ENCODE peak calls at places on chromosomes 4 and X, in five cellular contexts. One of them, this sample, is unnamed.

GRCh38 chr4:107449611-107450369 is 270.2 kb downstream of the PAPSS1 start:
- DNase-seq in H1: no peak
- DNase-seq in OCI-LY7: no peak
- DNase-seq in cardiac muscle cell: no peak
- DNase-seq in fibroblast of lung: no peak
- DNase-seq in this sample: no peak

GRCh38 chr4:159018062-159018629 is 84.7 kb upstream of the RAPGEF2 start:
- DNase-seq in cardiac muscle cell: peak; percentile 77
- DNase-seq in OCI-LY7: peak; percentile 44
- DNase-seq in fibroblast of lung: no peak
- DNase-seq in H1: no peak
- DNase-seq in this sample: no peak

GRCh38 chr4:70651864-70652506 is 14.3 kb downstream of the JCHAIN start:
- DNase-seq in OCI-LY7: peak; percentile 62
- DNase-seq in cardiac muscle cell: peak; percentile 60
- DNase-seq in H1: peak; percentile 46
- DNase-seq in fibroblast of lung: peak; percentile 25
- DNase-seq in this sample: no peak

GRCh38 chr4:128566688-128567087 is 242.8 kb upstream of the JADE1 start:
- DNase-seq in OCI-LY7: no peak
- DNase-seq in fibroblast of lung: peak; percentile 66
- DNase-seq in H1: no peak
- DNase-seq in cardiac muscle cell: no peak
- DNase-seq in this sample: no peak

GRCh38 chrX:2500091-2500680 is 590 bp downstream of the DHRSX start:
- DNase-seq in OCI-LY7: peak; percentile 62
- DNase-seq in fibroblast of lung: peak; percentile 66
- DNase-seq in cardiac muscle cell: peak; percentile 50
- DNase-seq in H1: peak; percentile 75
- DNase-seq in this sample: peak; percentile 77

GRCh38 chr4:143728171-143728570 is 27.7 kb upstream of the FREM3 start:
- DNase-seq in OCI-LY7: no peak
- DNase-seq in cardiac muscle cell: peak; percentile 56
- DNase-seq in fibroblast of lung: peak; percentile 66
- DNase-seq in H1: no peak
- DNase-seq in this sample: no peak

GRCh38 chrX:35380808-35381700 is 417.1 kb upstream of the MAGEB16 start:
- DNase-seq in OCI-LY7: peak; percentile 13
- DNase-seq in H1: no peak
- DNase-seq in cardiac muscle cell: peak; percentile 26
- DNase-seq in fibroblast of lung: peak; percentile 1
- DNase-seq in this sample: no peak

GRCh38 chr4:153283260-153283659 is 61.2 kb upstream of the MND1 start:
- DNase-seq in H1: no peak
- DNase-seq in cardiac muscle cell: no peak
- DNase-seq in fibroblast of lung: no peak
- DNase-seq in OCI-LY7: no peak
- DNase-seq in this sample: no peak

GRCh38 chrX:40651620-40652223 is 4.4 kb upstream of the CXorf38 start:
- DNase-seq in cardiac muscle cell: peak; percentile 70
- DNase-seq in OCI-LY7: peak; percentile 73
- DNase-seq in fibroblast of lung: peak; percentile 51
- DNase-seq in H1: peak; percentile 53
- DNase-seq in this sample: peak; percentile 49

GRCh38 chr4:68180858-68181531 is 51.3 kb upstream of the TMPRSS11F start:
- DNase-seq in fibroblast of lung: peak; percentile 56
- DNase-seq in H1: no peak
- DNase-seq in cardiac muscle cell: peak; percentile 25
- DNase-seq in OCI-LY7: no peak
- DNase-seq in this sample: no peak

GRCh38 chr4:55177461-55177860 is 52.1 kb upstream of the KDR start:
- DNase-seq in fibroblast of lung: no peak
- DNase-seq in H1: no peak
- DNase-seq in OCI-LY7: no peak
- DNase-seq in cardiac muscle cell: no peak
- DNase-seq in this sample: no peak

GRCh38 chrX:134247492-134247891 is 10.5 kb downstream of the CCDC160 start:
- DNase-seq in H1: no peak
- DNase-seq in OCI-LY7: no peak
- DNase-seq in cardiac muscle cell: no peak
- DNase-seq in fibroblast of lung: no peak
- DNase-seq in this sample: no peak

GRCh38 chrX:13742397-13743176 is 8.0 kb downstream of the OFD1 start:
- DNase-seq in OCI-LY7: peak; percentile 34
- DNase-seq in H1: no peak
- DNase-seq in fibroblast of lung: no peak
- DNase-seq in cardiac muscle cell: peak; percentile 18
- DNase-seq in this sample: no peak

GRCh38 chr4:125323547-125324100 is 8.9 kb downstream of the FAT4 start:
- DNase-seq in cardiac muscle cell: peak; percentile 75
- DNase-seq in H1: no peak
- DNase-seq in OCI-LY7: no peak
- DNase-seq in fibroblast of lung: peak; percentile 87
- DNase-seq in this sample: no peak

GRCh38 chr4:166202991-166203390 is 330.0 kb downstream of the TLL1 start:
- DNase-seq in H1: no peak
- DNase-seq in OCI-LY7: no peak
- DNase-seq in cardiac muscle cell: no peak
- DNase-seq in fibroblast of lung: no peak
- DNase-seq in this sample: no peak

GRCh38 chrX:118976599-118977340 is 2.4 kb downstream of the LONRF3 start:
- DNase-seq in OCI-LY7: peak; percentile 29
- DNase-seq in H1: no peak
- DNase-seq in fibroblast of lung: no peak
- DNase-seq in cardiac muscle cell: peak; percentile 16
- DNase-seq in this sample: peak; percentile 20

DNA sequence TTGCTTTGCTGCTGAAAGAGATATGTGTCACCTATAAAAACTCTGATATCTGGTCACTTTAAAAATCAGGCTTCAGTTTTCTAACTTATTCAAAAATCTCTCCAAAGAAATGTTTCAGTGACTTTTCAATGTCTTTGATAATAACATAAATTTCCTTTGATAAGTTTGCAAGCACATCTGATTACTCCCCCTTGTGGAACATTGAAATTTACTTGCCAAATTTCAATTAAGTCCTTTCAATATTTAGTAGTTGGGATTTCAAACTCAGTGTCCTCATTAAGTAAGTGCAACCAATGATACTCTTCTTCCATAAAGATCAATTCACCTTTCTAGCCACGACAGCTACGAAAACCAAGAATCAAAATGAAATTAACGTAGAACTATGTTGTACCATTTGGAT is 151.3 kb upstream of the FAM47C start:
- DNase-seq in cardiac muscle cell: peak; percentile 0
- DNase-seq in OCI-LY7: no peak
- DNase-seq in H1: no peak
- DNase-seq in fibroblast of lung: no peak
- DNase-seq in this sample: no peak
- TF ChIP-seq CTCF in cardiac muscle cell: no peak
- TF ChIP-seq CTCF in OCI-LY7: peak; percentile 45
- TF ChIP-seq CTCF in H1: no peak
- TF ChIP-seq CTCF in fibroblast of lung: no peak
- TF ChIP-seq CTCF in this sample: no peak

DNA sequence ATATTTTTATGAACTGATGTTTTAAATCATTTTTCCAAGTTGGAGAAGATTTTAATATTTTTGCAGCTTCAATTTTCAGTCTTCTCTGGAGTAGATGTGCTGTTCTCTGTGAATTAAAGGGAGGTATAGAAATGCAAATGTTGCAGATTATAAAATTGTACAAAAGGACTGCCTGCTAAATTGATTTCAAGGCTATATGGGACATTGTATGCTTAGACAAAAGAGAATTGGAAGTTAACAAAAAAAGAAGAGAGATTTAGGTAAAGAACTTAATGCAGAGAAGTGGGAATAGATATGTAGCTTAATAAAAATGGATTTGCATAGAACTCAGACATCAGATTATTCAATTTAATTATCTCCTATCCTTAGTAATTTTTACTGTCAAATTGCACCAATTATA is 403.3 kb downstream of the ZIC3 start:
- DNase-seq in cardiac muscle cell: no peak
- DNase-seq in OCI-LY7: no peak
- DNase-seq in H1: no peak
- DNase-seq in fibroblast of lung: no peak
- DNase-seq in this sample: no peak
- H3K4me1 ChIP-seq in cardiac muscle cell: no peaks in the 10 kb centered on the region
- H3K4me1 ChIP-seq in OCI-LY7: no peaks in the 10 kb centered on the region
- H3K4me1 ChIP-seq in H1: no peaks in the 10 kb centered on the region
- H3K4me1 ChIP-seq in fibroblast of lung: no peaks in the 10 kb centered on the region
- H3K4me1 ChIP-seq in this sample: no peaks in the 10 kb centered on the region

GRCh38 chrX:48472851-48473717 is 2.9 kb upstream of the FTSJ1 start:
- DNase-seq in OCI-LY7: no peak
- DNase-seq in fibroblast of lung: no peak
- DNase-seq in cardiac muscle cell: no peak
- DNase-seq in H1: no peak
- DNase-seq in this sample: no peak

GRCh38 chrX:48474581-48474980 is 1.4 kb upstream of the FTSJ1 start:
- DNase-seq in H1: no peak
- DNase-seq in cardiac muscle cell: no peak
- DNase-seq in fibroblast of lung: no peak
- DNase-seq in OCI-LY7: no peak
- DNase-seq in this sample: no peak

GRCh38 chrX:48473718-48473990 is 2.3 kb upstream of the FTSJ1 start:
- DNase-seq in cardiac muscle cell: no peak
- DNase-seq in OCI-LY7: no peak
- DNase-seq in fibroblast of lung: no peak
- DNase-seq in H1: no peak
- DNase-seq in this sample: no peak

GRCh38 chrX:48475295-48475694 is 704 bp upstream of the FTSJ1 start:
- DNase-seq in fibroblast of lung: no peak
- DNase-seq in cardiac muscle cell: no peak
- DNase-seq in OCI-LY7: peak; percentile 15
- DNase-seq in H1: no peak
- DNase-seq in this sample: no peak

DNA sequence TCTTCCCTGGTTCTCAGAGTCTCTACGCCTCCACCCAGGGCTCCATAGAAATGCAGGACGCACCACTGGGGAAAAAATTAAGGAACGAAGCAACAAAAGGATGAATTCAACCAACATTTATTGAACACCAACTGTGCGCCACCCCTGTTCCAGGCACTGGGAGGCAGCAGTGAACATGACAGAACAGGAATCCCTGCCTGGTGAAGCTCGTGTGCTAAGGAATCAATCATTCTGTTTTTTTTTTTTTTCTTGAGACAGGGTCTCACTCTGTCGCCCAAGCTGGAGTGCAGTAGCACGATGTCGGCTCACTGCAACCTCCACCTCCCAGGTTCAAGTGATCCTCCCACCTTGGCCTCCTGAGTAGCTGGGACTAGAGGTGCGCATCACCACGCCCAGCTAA is 1.9 kb upstream of the FTSJ1 start:
- DNase-seq in H1: no peak
- DNase-seq in fibroblast of lung: no peak
- DNase-seq in OCI-LY7: peak; percentile 31
- DNase-seq in cardiac muscle cell: no peak
- DNase-seq in this sample: no peak
- TF ChIP-seq CTCF in H1: peak; percentile 42
- TF ChIP-seq CTCF in fibroblast of lung: peak; percentile 10
- TF ChIP-seq CTCF in OCI-LY7: peak; percentile 62
- TF ChIP-seq CTCF in cardiac muscle cell: peak; percentile 28
- TF ChIP-seq CTCF in this sample: no peak

GRCh38 chr4:94544811-94545210 is 93.1 kb downstream of the PDLIM5 start:
- DNase-seq in fibroblast of lung: no peak
- DNase-seq in cardiac muscle cell: no peak
- DNase-seq in OCI-LY7: no peak
- DNase-seq in H1: no peak
- DNase-seq in this sample: no peak
- H3K4me1 ChIP-seq in fibroblast of lung: peaks cover 5% of the 10 kb centered on the region
- H3K4me1 ChIP-seq in cardiac muscle cell: peaks cover 27% of the 10 kb centered on the region
- H3K4me1 ChIP-seq in OCI-LY7: no peaks in the 10 kb centered on the region
- H3K4me1 ChIP-seq in H1: peaks cover 14% of the 10 kb centered on the region
- H3K4me1 ChIP-seq in this sample: peaks cover 54% of the 10 kb centered on the region

GRCh38 chr4:37385424-37385823 is 140.9 kb downstream of the NWD2 start:
- DNase-seq in cardiac muscle cell: no peak
- DNase-seq in fibroblast of lung: no peak
- DNase-seq in H1: no peak
- DNase-seq in OCI-LY7: no peak
- DNase-seq in this sample: no peak

GRCh38 chr4:37381040-37381668 is 136.6 kb downstream of the NWD2 start:
- DNase-seq in fibroblast of lung: no peak
- DNase-seq in H1: no peak
- DNase-seq in OCI-LY7: no peak
- DNase-seq in cardiac muscle cell: no peak
- DNase-seq in this sample: no peak

GRCh38 chr4:37389369-37389765 is 144.8 kb downstream of the NWD2 start:
- DNase-seq in fibroblast of lung: no peak
- DNase-seq in H1: no peak
- DNase-seq in OCI-LY7: no peak
- DNase-seq in cardiac muscle cell: no peak
- DNase-seq in this sample: no peak

GRCh38 chr4:37388672-37389368 is 144.3 kb downstream of the NWD2 start:
- DNase-seq in OCI-LY7: no peak
- DNase-seq in fibroblast of lung: no peak
- DNase-seq in cardiac muscle cell: peak; percentile 51
- DNase-seq in H1: no peak
- DNase-seq in this sample: no peak

DNA sequence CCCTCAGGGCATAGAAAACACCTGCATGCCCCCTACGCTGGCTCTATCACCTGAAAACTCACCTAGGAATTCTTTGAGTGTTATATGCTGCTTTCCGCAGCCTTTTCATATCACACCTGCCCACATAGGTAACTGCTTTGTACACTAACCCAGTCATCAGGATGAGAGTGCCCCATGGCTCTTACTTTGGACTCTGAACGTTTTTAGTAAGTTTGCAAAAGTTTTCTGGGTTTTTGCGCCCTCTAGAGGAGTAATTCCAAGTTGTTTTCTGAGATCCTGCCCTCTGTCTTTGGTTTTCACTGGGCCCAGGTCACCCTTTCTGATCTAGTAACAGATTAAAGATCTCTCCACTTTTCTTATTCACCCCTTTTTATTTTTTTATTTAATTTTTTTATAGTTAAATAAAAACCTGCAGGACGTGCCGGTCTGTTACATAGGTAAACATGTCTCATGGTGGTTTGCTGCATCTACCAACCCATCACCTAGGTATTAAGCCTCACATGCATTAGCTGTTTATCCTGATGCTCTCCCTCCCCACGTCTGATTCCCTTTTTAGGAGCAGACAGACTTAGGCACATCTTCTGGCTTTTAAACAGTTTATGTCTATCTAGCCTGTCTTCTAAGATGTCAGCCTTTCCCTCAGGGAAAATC is 139.2 kb downstream of the NWD2 start:
- DNase-seq in cardiac muscle cell: peak; percentile 40
- DNase-seq in fibroblast of lung: peak; percentile 6
- DNase-seq in H1: peak; percentile 52
- DNase-seq in OCI-LY7: peak; percentile 54
- DNase-seq in this sample: no peak
- TF ChIP-seq CTCF in cardiac muscle cell: peak; percentile 70
- TF ChIP-seq CTCF in fibroblast of lung: peak; percentile 21
- TF ChIP-seq CTCF in H1: peak; percentile 65
- TF ChIP-seq CTCF in OCI-LY7: peak; percentile 83
- TF ChIP-seq CTCF in this sample: peak; percentile 49